ENCODE peak calls at places on chromosomes 4 and X, in four cellular contexts. S is psoas muscle, R is heart left ventricle, Y is tibial artery. I is an unnamed sample.

GRCh38 chr4:4645743-4646142 is 103.9 kb upstream of the STX18 start:
- DNase-seq in S (no peak), Y (no peak), R (no peak), I (no peak)

GRCh38 chr4:101123231-101123630 is 224.1 kb downstream of the PPP3CA start:
- DNase-seq in S (no peak), Y (no peak), R (no peak), I (no peak)

GRCh38 chrX:3711331-3711917 is 2.0 kb downstream of the PRKX start:
- DNase-seq in R (peak), S (peak), Y (peak), I (no peak)

GRCh38 chr4:94271248-94271647 is 63.6 kb downstream of the SMARCAD1 start:
- DNase-seq in Y (no peak), R (no peak), S (no peak), I (no peak)

GRCh38 chr4:186554890-186555827 is at the start of gene MTNR1A:
- DNase-seq in Y (no peak), R (no peak), S (no peak), I (no peak)

GRCh38 chrX:3990569-3990968 is 277.1 kb upstream of the PRKX start:
- DNase-seq in S (no peak), Y (no peak), R (no peak), I (no peak)

GRCh38 chr4:96149911-96150310 is 310.0 kb downstream of the PDHA2 start:
- DNase-seq in S (no peak), Y (no peak), R (no peak), I (no peak)

GRCh38 chrX:70313503-70313902 is 23.6 kb downstream of the KIF4A start:
- DNase-seq in Y (no peak), R (no peak), S (no peak), I (no peak)

GRCh38 chr4:28176942-28177341 is 1316.3 kb downstream of the STIM2 start:
- DNase-seq in S (no peak), R (no peak), Y (no peak), I (no peak)

GRCh38 chr4:181938641-181939040 is 304.6 kb upstream of the TENM3 start:
- DNase-seq in S (no peak), R (no peak), Y (no peak), I (no peak)

GRCh38 chrX:68634649-68635227 is 12.7 kb upstream of the STARD8 start:
- DNase-seq in S (no peak), R (no peak), Y (no peak), I (no peak)

GRCh38 chr4:9979101-9979815 is 42.0 kb downstream of the SLC2A9 start:
- DNase-seq in R (no peak), S (no peak), Y (no peak), I (no peak)

GRCh38 chr4:7151668-7152227 is 40.6 kb upstream of the SORCS2 start:
- DNase-seq in S (no peak), R (no peak), Y (no peak), I (no peak)
- TF ChIP-seq CTCF in S (no peak), R (peak), Y (no peak), I (peak)

GRCh38 chrX:11531226-11531625 is 134.5 kb downstream of the ARHGAP6 start:
- DNase-seq in Y (no peak), S (no peak), R (no peak), I (no peak)
- TF ChIP-seq CTCF in Y (peak), S (peak), R (peak), I (no peak)

DNA sequence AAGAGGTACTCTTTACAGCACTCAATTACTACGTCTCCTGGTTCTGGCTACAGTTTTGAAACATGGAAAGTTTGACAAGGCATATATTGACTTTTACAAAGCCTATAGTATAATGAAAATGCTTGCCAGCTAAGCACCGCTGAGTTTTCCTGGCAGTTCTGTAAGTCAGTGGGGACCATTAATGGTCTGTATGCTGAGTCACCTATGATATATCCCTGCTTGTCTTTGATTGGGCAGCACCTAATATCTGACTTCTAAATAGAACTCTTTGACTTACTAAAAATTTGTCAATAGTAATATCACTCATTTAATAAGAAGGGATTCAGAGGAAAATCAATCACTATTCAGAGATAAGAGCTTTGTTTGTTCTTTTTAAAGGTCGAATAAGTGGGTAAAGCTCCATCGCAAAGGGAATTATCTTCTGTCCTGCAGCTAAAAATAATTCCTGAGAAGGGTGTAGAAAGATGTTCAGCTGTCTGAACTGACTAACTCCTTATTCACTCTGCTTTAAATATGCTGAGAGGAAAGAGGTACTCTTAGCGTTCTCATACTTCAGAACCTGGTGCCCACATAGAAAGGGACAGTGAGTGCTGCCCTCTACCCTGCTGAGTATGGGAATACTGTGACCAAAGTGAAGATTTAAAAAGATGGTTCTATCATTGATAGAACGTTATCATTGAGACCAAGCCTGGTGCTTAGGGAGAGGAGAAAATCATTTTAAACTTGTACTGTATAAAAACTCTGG is 959 bp downstream of the SMPX start:
- DNase-seq in R (no peak), S (no peak), Y (no peak), I (no peak)
- TF ChIP-seq CTCF in R (peak), S (no peak), Y (no peak), I (no peak)

DNA sequence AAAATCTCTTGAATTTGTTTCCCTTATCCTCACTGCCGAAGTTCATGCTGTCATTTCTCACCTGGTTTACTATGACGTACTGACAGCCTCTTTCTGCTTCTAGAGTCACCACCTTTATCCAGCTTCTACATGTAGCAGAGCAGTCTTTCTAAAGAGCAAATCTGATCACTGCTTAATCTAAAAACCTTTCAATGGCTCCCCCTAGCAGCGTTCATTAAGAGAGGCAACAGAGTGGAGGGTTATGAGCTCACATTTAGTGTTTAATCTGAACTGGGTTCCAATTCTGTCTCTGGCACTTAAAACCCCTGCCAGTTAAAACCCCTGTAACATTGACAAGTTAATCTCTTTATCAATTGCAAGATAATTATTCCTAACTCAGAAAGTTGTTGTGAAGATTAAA is 4.4 kb downstream of the RBPJ start:
- DNase-seq in Y (no peak), S (no peak), R (no peak), I (no peak)
- TF ChIP-seq CTCF in Y (no peak), S (no peak), R (peak), I (peak)

DNA sequence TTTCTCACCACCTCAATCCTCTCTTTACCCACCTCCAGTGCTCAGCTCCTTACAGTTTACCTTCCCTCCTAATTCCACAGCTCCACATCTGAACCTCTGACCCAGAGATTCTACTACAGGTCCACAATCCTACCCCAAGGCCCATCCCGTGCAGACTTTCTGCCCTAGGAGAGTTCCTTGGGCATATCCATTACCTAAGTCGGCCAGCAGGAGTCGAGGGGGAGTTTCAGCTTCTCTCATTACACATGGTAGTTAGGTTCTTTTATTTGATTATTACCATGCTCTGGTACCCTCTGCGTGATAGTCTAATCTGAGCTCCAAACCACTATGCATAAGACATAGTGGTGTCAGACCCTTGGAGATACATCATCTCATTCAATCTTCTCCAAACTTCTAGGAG is 117.9 kb downstream of the SH3RF1 start:
- DNase-seq in S (no peak), Y (no peak), R (no peak), I (no peak)
- TF ChIP-seq CTCF in S (no peak), Y (no peak), R (no peak), I (no peak)

GRCh38 chr4:180664766-180665368 is 1578.3 kb upstream of the TENM3 start:
- DNase-seq in Y (peak), R (peak), S (no peak), I (no peak)
- TF ChIP-seq CTCF in Y (peak), R (peak), S (peak), I (peak)

GRCh38 chr4:37882665-37883296 is 8.1 kb upstream of the TBC1D1 start:
- DNase-seq in S (no peak), Y (no peak), R (no peak), I (no peak)
- TF ChIP-seq CTCF in S (no peak), Y (no peak), R (no peak), I (no peak)